ENCODE peak calls at places on chromosomes 12 and 14, in six cellular contexts. X, Q, H, D, G and O are unnamed samples.

GRCh38 chr12:91924827-91925226 is 220.8 kb downstream of the BTG1 start:
- DNase-seq in X (no peak), H (no peak), G (no peak), D (no peak), Q (no peak), O (no peak)

GRCh38 chr14:38053684-38054083 is 154.0 kb upstream of the SSTR1 start:
- DNase-seq in H (no peak), G (peak), D (no peak), Q (no peak), X (no peak), O (no peak)

GRCh38 chr12:89247962-89248361 is 104.3 kb downstream of the DUSP6 start:
- DNase-seq in D (peak), X (no peak), H (no peak), G (peak), Q (no peak), O (no peak)

GRCh38 chr12:71755146-71755892 is 656 bp downstream of the RAB21 start:
- DNase-seq in X (peak), G (peak), D (peak), H (peak), Q (no peak), O (no peak)

GRCh38 chr14:41891624-41892023 is 284.9 kb downstream of the LRFN5 start:
- DNase-seq in X (no peak), D (no peak), H (no peak), G (no peak), Q (no peak), O (no peak)

GRCh38 chr12:131900397-131900796 is 6.0 kb downstream of the ULK1 start:
- DNase-seq in Q (no peak), G (no peak), H (no peak), X (no peak), D (no peak), O (no peak)

GRCh38 chr14:72613196-72613974 is 280.5 kb downstream of the DPF3 start:
- DNase-seq in D (no peak), X (no peak), H (no peak), Q (no peak), G (peak), O (no peak)

GRCh38 chr12:52645120-52645761 is 6.8 kb downstream of the KRT2 start:
- DNase-seq in Q (no peak), X (no peak), D (no peak), H (no peak), G (no peak), O (no peak)

GRCh38 chr12:67452119-67452805 is 183.1 kb downstream of the CAND1 start:
- DNase-seq in H (no peak), X (no peak), D (no peak), Q (no peak), G (no peak), O (no peak)